ENCODE peak calls at places on chromosomes 1 and 21, in ten cellular contexts. A is stomach, X is esophagus muscularis mucosa, B is spleen, C is sigmoid colon, N is HCT116, O is GM12878, S is breast epithelium, Y is transverse colon, W is SK-N-SH. Q is an unnamed sample. For H3K36me3, the result is how much of the 10 kb centered on the place peaks cover.

GRCh38 chr21:21457077-21457476 is 458.9 kb downstream of the NCAM2 start:
- DNase-seq in W (no peak), C (no peak), X (no peak), A (no peak), Y (no peak), O (no peak), B (no peak), S (no peak), N (no peak), Q (no peak)

GRCh38 chr1:151540021-151540981 is at the start of gene TUFT1:
- DNase-seq in S (peak), Y (peak), A (peak), N (peak), C (peak), X (peak), W (peak), B (peak), O (peak), Q (peak)

GRCh38 chr1:244050835-244051444 is at the start of gene ZBTB18:
- DNase-seq in B (no peak), Y (no peak), X (no peak), N (no peak), W (peak), S (no peak), A (no peak), O (no peak), C (no peak), Q (no peak)

GRCh38 chr1:22252248-22252647 is 109.4 kb upstream of the WNT4 start:
- DNase-seq in O (no peak), Y (no peak), B (no peak), W (no peak), N (no peak), C (no peak), X (no peak), A (no peak), S (no peak), Q (no peak)

GRCh38 chr1:24294757-24295371 is 24.3 kb upstream of the GRHL3 start:
- DNase-seq in C (peak), N (no peak), A (peak), O (no peak), W (no peak), Y (peak), S (peak), B (no peak), X (no peak), Q (peak)

GRCh38 chr1:9448132-9449105 is 90.8 kb upstream of the SLC25A33 start:
- DNase-seq in W (peak), C (no peak), Y (no peak), O (no peak), N (no peak), S (no peak), B (no peak), A (no peak), X (no peak), Q (no peak)

GRCh38 chr1:65942476-65942875 is 149.8 kb downstream of the PDE4B start:
- DNase-seq in X (no peak), A (no peak), B (no peak), C (no peak), W (no peak), S (no peak), N (no peak), Y (no peak), O (no peak), Q (no peak)

GRCh38 chr1:201283836-201284553 is 689 bp downstream of the PKP1 start:
- DNase-seq in B (peak), S (no peak), A (no peak), Y (no peak), O (no peak), C (peak), X (no peak), N (no peak), W (no peak), Q (peak)

GRCh38 chr1:1775364-1776226 is 2.7 kb downstream of the NADK start:
- DNase-seq in C (no peak), A (no peak), O (no peak), B (no peak), Y (no peak), S (no peak), W (no peak), N (no peak), X (no peak), Q (no peak)

GRCh38 chr21:44949161-44950015 is 9.6 kb downstream of the SLX9 start:
- DNase-seq in Y (peak), S (peak), N (peak), C (peak), A (peak), W (peak), B (peak), O (no peak), X (no peak), Q (peak)

GRCh38 chr1:26469558-26469957 is 2.7 kb upstream of the HMGN2 start:
- DNase-seq in Y (no peak), X (no peak), W (no peak), C (no peak), B (no peak), N (no peak), S (no peak), O (no peak), A (no peak), Q (no peak)

GRCh38 chr21:45991606-45992301 is 10.2 kb downstream of the COL6A1 start:
- DNase-seq in S (peak), O (no peak), W (no peak), N (no peak), B (peak), Y (no peak), A (peak), X (no peak), C (peak), Q (peak)

GRCh38 chr1:1093610-1093943 is 19.5 kb upstream of the RNF223 start:
- DNase-seq in A (no peak), Y (peak), C (no peak), X (no peak), W (no peak), S (no peak), N (no peak), B (no peak), O (no peak), Q (no peak)

GRCh38 chr1:192573499-192573898 is 2.1 kb upstream of the RGS1 start:
- DNase-seq in O (no peak), S (no peak), W (no peak), C (no peak), A (no peak), B (no peak), Y (no peak), N (no peak), X (no peak), Q (no peak)

GRCh38 chr1:55584521-55585401 is 369.6 kb upstream of the USP24 start:
- DNase-seq in W (peak), O (no peak), B (no peak), X (peak), Y (no peak), A (no peak), S (no peak), N (no peak), C (no peak), Q (no peak)

GRCh38 chr1:151994956-151995355 is 1.3 kb upstream of the S100A10 start:
- DNase-seq in A (no peak), S (no peak), C (no peak), B (no peak), W (no peak), X (no peak), O (no peak), N (peak), Y (no peak), Q (no peak)

GRCh38 chr1:208132287-208132882 is 111.8 kb downstream of the PLXNA2 start:
- DNase-seq in A (peak), O (peak), W (peak), B (peak), S (peak), Y (peak), N (peak), X (peak), C (peak), Q (peak)

GRCh38 chr1:162215902-162216301 is 146.4 kb downstream of the NOS1AP start:
- DNase-seq in S (no peak), N (no peak), A (no peak), X (no peak), O (no peak), C (no peak), Y (peak), B (no peak), W (no peak), Q (no peak)

GRCh38 chr21:26920055-26920454 is 46.8 kb downstream of the ADAMTS5 start:
- DNase-seq in Y (no peak), B (no peak), X (no peak), N (no peak), S (no peak), C (no peak), A (no peak), O (no peak), W (no peak), Q (no peak)

GRCh38 chr1:7615138-7615537 is 156.0 kb upstream of the VAMP3 start:
- DNase-seq in A (no peak), B (peak), O (no peak), S (no peak), C (peak), X (no peak), N (no peak), W (no peak), Y (no peak), Q (peak)

GRCh38 chr1:7727816-7728477 is 43.1 kb upstream of the VAMP3 start:
- DNase-seq in B (no peak), X (no peak), N (no peak), S (no peak), O (no peak), Y (no peak), C (no peak), A (no peak), W (peak), Q (no peak)

GRCh38 chr1:17636612-17637011 is 97.1 kb downstream of the ARHGEF10L start:
- DNase-seq in A (no peak), O (no peak), W (no peak), C (no peak), X (no peak), N (no peak), Y (no peak), S (no peak), B (no peak), Q (no peak)

GRCh38 chr1:198936371-198937083 is 297.7 kb downstream of the PTPRC start:
- DNase-seq in Y (no peak), W (no peak), S (no peak), X (no peak), A (no peak), N (no peak), C (no peak), O (no peak), B (no peak), Q (no peak)

GRCh38 chr1:226827458-226827857 is 43.0 kb upstream of the PSEN2 start:
- DNase-seq in A (peak), C (peak), S (peak), N (no peak), B (no peak), O (no peak), W (no peak), X (peak), Y (peak), Q (peak)

GRCh38 chr1:226826479-226827245 is 43.8 kb upstream of the PSEN2 start:
- DNase-seq in C (no peak), X (no peak), N (no peak), S (no peak), Y (no peak), W (no peak), O (no peak), A (no peak), B (no peak), Q (no peak)

GRCh38 chr1:226825746-226826100 is 44.7 kb upstream of the PSEN2 start:
- DNase-seq in N (no peak), Y (no peak), W (no peak), S (no peak), X (no peak), C (no peak), O (no peak), A (no peak), B (no peak), Q (no peak)

GRCh38 chr1:226829105-226829504 is 41.3 kb upstream of the PSEN2 start:
- DNase-seq in Y (no peak), O (no peak), X (peak), B (no peak), S (no peak), A (no peak), C (no peak), N (no peak), W (no peak), Q (no peak)

DNA sequence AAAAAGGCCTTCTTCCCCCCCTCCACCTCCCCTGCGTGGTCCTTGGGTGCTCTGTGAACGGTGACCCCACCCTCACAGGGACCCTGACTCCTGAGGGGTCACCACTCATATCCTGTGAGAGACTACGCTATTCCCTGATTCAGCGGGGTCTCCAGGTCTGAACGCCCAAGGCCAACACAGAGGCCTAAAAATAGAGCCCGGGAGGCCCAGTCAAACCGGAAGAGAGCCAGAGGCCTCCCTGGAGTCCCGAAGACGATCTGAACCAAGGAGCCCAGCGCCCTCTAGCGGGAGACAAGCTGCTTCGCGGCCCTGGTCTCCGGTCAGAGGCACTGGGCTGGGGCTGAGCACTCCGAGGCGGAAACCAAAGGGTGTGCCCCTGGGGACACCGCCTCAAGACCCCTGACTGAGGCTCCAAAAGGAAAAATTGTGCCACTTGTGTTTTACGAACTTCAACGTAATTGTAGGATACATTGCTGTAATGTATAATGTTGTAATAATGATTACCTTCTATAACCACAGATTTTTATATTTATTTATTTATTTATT is 42.4 kb upstream of the PSEN2 start:
- DNase-seq in W (peak), C (peak), X (peak), O (peak), S (peak), B (peak), N (peak), Y (peak), A (peak), Q (peak)
- TF ChIP-seq POLR2AphosphoS5 in W (no peak), C (no peak), X (peak), O (no peak), S (peak), B (peak), N (no peak), Y (no peak), A (peak), Q (no peak)

DNA sequence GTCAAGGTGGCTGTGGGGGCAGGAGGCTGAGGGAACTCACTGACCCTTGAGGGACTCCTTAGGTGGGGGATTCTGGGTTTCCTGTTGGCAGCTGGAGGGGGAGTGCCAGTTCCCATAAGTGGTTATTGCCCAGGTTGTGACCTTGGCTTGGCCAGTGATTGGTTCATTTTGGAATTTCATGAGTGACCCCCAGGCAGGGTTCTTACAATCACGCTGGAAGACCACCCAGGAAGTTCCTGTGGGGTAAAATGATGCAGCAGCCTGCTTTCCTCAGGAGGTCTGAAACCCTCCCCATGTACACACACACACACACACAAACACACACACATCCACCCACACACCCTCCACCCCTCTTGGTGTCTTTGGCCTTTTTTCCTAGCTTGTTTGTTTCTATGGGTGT is 16.9 kb downstream of the VANGL1 start:
- DNase-seq in W (no peak), A (no peak), O (no peak), Y (no peak), S (no peak), B (no peak), N (no peak), X (no peak), C (no peak), Q (no peak)
- H3K36me3 ChIP-seq in W (under half), A (under half), O (under half), Y (under half), S (under half), B (under half), N (under half), X (under half), C (under half), Q (under half)

DNA sequence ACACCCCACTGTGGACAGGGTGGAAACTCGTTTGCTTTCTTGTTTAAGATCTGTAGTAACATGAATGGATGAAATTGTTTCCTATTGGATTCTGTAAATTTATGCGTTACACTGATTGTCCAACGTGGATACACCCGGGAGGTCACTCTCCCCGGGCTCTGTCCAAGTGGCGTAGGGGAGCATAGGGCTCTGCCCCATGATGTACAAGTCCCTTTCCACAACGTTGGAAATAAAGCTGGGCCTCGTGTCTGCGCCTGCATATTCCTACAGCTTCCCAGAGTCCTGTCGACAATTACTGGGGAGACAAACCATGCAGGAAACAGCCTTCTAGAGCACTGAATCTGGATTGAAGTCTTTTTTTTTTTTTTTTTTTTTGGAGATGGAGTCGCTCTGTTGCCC is 1.4 kb downstream of the RCC1 start:
- DNase-seq in Y (no peak), N (no peak), C (no peak), S (no peak), B (no peak), X (no peak), O (no peak), A (no peak), W (no peak), Q (no peak)
- TF ChIP-seq POLR2AphosphoS5 in Y (no peak), N (no peak), C (no peak), S (no peak), B (no peak), X (no peak), O (peak), A (no peak), W (no peak), Q (no peak)

GRCh38 chr1:202938287-202938925 is 11.4 kb upstream of the KLHL12 start:
- DNase-seq in O (no peak), X (no peak), W (no peak), C (no peak), S (no peak), B (no peak), N (no peak), A (no peak), Y (no peak), Q (no peak)

GRCh38 chr1:202944438-202944921 is 13.6 kb downstream of the ADIPOR1 start:
- DNase-seq in B (no peak), A (no peak), Y (no peak), C (no peak), X (no peak), S (no peak), W (no peak), N (no peak), O (no peak), Q (no peak)

GRCh38 chr1:202941372-202941771 is 14.3 kb upstream of the KLHL12 start:
- DNase-seq in X (no peak), Y (no peak), B (no peak), O (no peak), A (no peak), S (no peak), N (no peak), W (no peak), C (no peak), Q (no peak)

GRCh38 chr1:202942431-202942830 is 15.4 kb upstream of the KLHL12 start:
- DNase-seq in B (no peak), W (no peak), C (no peak), A (no peak), S (no peak), Y (no peak), O (no peak), X (no peak), N (no peak), Q (no peak)

DNA sequence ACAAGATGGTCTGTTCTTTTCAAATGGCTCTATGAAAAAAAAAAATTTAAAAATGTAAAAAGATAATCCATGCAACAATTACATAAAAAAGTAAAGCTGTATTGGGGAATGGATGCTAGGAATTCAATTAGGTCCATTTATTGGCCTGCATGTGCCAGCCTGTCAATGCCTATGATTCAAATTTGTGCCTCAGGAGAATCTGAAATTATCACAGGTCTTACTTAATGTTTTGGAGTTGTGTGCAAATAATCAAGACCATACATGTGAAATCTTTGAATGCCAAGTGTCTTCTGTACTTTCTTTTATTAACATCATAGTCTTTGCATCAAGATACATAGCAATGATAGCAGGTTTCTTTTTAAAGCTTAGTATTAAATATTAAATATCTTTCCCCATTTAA is 13.5 kb upstream of the KLHL12 start:
- DNase-seq in N (no peak), C (no peak), Y (no peak), X (no peak), O (no peak), W (no peak), B (no peak), S (no peak), A (no peak), Q (no peak)
- H3K36me3 ChIP-seq in N (under half), C (under half), Y (half or more), X (half or more), O (under half), W (under half), B (under half), S (under half), A (half or more), Q (half or more)

GRCh38 chr1:94935059-94935458 is 8.1 kb upstream of the CNN3 start:
- DNase-seq in Y (no peak), N (no peak), C (no peak), S (no peak), W (no peak), X (no peak), A (no peak), O (no peak), B (no peak), Q (no peak)
- TF ChIP-seq POLR2AphosphoS5 in Y (no peak), N (no peak), C (no peak), S (no peak), W (no peak), X (no peak), A (no peak), O (no peak), B (no peak), Q (no peak)

GRCh38 chr1:155725142-155725541 is 36.3 kb downstream of the DAP3 start:
- DNase-seq in C (no peak), B (no peak), O (no peak), X (no peak), A (no peak), W (no peak), S (no peak), N (no peak), Y (no peak), Q (no peak)
- H3K36me3 ChIP-seq in C (under half), B (under half), O (under half), X (half or more), A (half or more), W (under half), S (under half), N (under half), Y (under half), Q (under half)

DNA sequence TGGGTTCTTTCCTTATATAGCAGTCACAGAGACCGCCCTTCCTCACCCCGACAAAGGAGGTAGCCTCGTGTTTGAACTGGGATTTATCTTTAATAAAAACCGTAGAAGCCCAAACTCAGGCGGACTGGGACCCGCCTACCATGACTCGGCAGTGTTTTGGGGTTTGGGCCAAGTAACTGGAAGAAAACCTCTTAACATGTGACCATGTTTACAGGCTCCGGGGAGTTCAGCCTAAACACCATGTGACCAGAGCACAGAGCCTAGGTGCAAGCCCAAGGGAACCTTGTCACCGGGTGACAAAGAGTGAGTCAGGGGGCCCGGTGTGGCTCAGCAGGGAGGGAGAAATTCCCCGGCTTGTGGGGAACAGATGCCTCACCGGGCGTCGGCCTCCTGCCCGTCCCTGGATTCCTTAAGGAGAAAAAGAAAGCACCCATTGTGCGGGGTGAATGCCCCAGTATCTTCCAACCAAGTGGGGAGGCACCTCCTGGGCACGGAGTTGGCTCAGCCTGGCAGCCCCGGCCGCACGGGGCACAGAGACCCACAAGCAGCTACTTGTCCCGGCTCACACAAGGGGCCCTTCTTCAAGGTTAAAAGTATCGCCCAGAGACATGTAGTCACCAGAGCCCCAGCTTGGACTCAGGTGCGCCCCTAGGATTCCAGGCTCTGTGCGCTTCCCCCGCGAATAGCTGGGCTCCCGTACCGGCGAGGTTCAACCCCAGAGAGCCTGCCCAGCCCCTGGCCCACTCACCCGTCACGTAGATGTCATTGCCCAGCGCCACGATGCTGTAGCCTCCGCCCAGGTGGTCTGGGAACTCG is 1.4 kb downstream of the KLHL21 start:
- DNase-seq in W (peak), X (peak), B (peak), O (no peak), N (peak), S (peak), C (peak), A (peak), Y (peak), Q (peak)
- TF ChIP-seq POLR2AphosphoS5 in W (no peak), X (peak), B (peak), O (peak), N (no peak), S (peak), C (peak), A (peak), Y (peak), Q (no peak)

GRCh38 chr1:112923234-112923955 is 32.6 kb downstream of the SLC16A1 start:
- DNase-seq in W (no peak), S (no peak), X (no peak), Y (no peak), A (no peak), N (no peak), B (no peak), C (no peak), O (no peak), Q (no peak)
- H3K36me3 ChIP-seq in W (under half), S (under half), X (under half), Y (under half), A (under half), N (under half), B (under half), C (under half), O (under half), Q (under half)